ENCODE peak calls at places on chromosomes 7 and 10, in six cellular contexts. One of them, this sample, is unnamed.

GRCh38 chr10:30736685-30737232 is 107.2 kb upstream of the LYZL2 start:
- DNase-seq in SK-MEL-5: no peak
- DNase-seq in progenitor cell of endocrine pancreas: no peak
- DNase-seq in colonic mucosa: no peak
- DNase-seq in Right ventricle myocardium superior: no peak
- DNase-seq in naive thymus-derived CD8-positive, alpha-beta T cell: no peak
- DNase-seq in this sample: no peak

GRCh38 chr10:34736976-34737771 is 77.9 kb downstream of the PARD3 start:
- DNase-seq in SK-MEL-5: no peak
- DNase-seq in progenitor cell of endocrine pancreas: no peak
- DNase-seq in colonic mucosa: peak; percentile 44
- DNase-seq in Right ventricle myocardium superior: no peak
- DNase-seq in naive thymus-derived CD8-positive, alpha-beta T cell: no peak
- DNase-seq in this sample: peak; percentile 52

GRCh38 chr7:115775981-115776380 is 254.6 kb downstream of the TFEC start:
- DNase-seq in SK-MEL-5: no peak
- DNase-seq in progenitor cell of endocrine pancreas: no peak
- DNase-seq in colonic mucosa: no peak
- DNase-seq in Right ventricle myocardium superior: no peak
- DNase-seq in naive thymus-derived CD8-positive, alpha-beta T cell: no peak
- DNase-seq in this sample: no peak

GRCh38 chr10:133394064-133394663 is at the start of gene MTG1:
- DNase-seq in SK-MEL-5: peak; percentile 89
- DNase-seq in progenitor cell of endocrine pancreas: peak; percentile 94
- DNase-seq in colonic mucosa: peak; percentile 95
- DNase-seq in Right ventricle myocardium superior: peak; percentile 97
- DNase-seq in naive thymus-derived CD8-positive, alpha-beta T cell: peak; percentile 92
- DNase-seq in this sample: peak; percentile 95

GRCh38 chr10:68784476-68784875 is 42.9 kb upstream of the STOX1 start:
- DNase-seq in SK-MEL-5: no peak
- DNase-seq in progenitor cell of endocrine pancreas: no peak
- DNase-seq in colonic mucosa: no peak
- DNase-seq in Right ventricle myocardium superior: no peak
- DNase-seq in naive thymus-derived CD8-positive, alpha-beta T cell: no peak
- DNase-seq in this sample: no peak

GRCh38 chr10:60828489-60828852 is 50.2 kb downstream of the CDK1 start:
- DNase-seq in SK-MEL-5: no peak
- DNase-seq in progenitor cell of endocrine pancreas: no peak
- DNase-seq in colonic mucosa: no peak
- DNase-seq in Right ventricle myocardium superior: no peak
- DNase-seq in naive thymus-derived CD8-positive, alpha-beta T cell: no peak
- DNase-seq in this sample: no peak

GRCh38 chr10:60423920-60424319 is 34.2 kb upstream of the ANK3 start:
- DNase-seq in SK-MEL-5: no peak
- DNase-seq in progenitor cell of endocrine pancreas: no peak
- DNase-seq in colonic mucosa: no peak
- DNase-seq in Right ventricle myocardium superior: no peak
- DNase-seq in naive thymus-derived CD8-positive, alpha-beta T cell: no peak
- DNase-seq in this sample: no peak

GRCh38 chr10:133464582-133465031 is 10.9 kb downstream of the SCART1 start:
- DNase-seq in SK-MEL-5: no peak
- DNase-seq in progenitor cell of endocrine pancreas: no peak
- DNase-seq in colonic mucosa: peak; percentile 13
- DNase-seq in Right ventricle myocardium superior: no peak
- DNase-seq in naive thymus-derived CD8-positive, alpha-beta T cell: no peak
- DNase-seq in this sample: no peak

GRCh38 chr7:69739182-69739581 is 140.9 kb downstream of the AUTS2 start:
- DNase-seq in SK-MEL-5: no peak
- DNase-seq in progenitor cell of endocrine pancreas: no peak
- DNase-seq in colonic mucosa: no peak
- DNase-seq in Right ventricle myocardium superior: no peak
- DNase-seq in naive thymus-derived CD8-positive, alpha-beta T cell: no peak
- DNase-seq in this sample: no peak

GRCh38 chr10:101303087-101303753 is 50.7 kb upstream of the BTRC start:
- DNase-seq in SK-MEL-5: no peak
- DNase-seq in progenitor cell of endocrine pancreas: no peak
- DNase-seq in colonic mucosa: no peak
- DNase-seq in Right ventricle myocardium superior: no peak
- DNase-seq in naive thymus-derived CD8-positive, alpha-beta T cell: no peak
- DNase-seq in this sample: no peak

GRCh38 chr10:93383562-93383981 is 98.6 kb downstream of the MYOF start:
- DNase-seq in SK-MEL-5: no peak
- DNase-seq in progenitor cell of endocrine pancreas: no peak
- DNase-seq in colonic mucosa: no peak
- DNase-seq in Right ventricle myocardium superior: no peak
- DNase-seq in naive thymus-derived CD8-positive, alpha-beta T cell: no peak
- DNase-seq in this sample: no peak

GRCh38 chr10:31578951-31579350 is 259.9 kb downstream of the ZEB1 start:
- DNase-seq in SK-MEL-5: no peak
- DNase-seq in progenitor cell of endocrine pancreas: no peak
- DNase-seq in colonic mucosa: no peak
- DNase-seq in Right ventricle myocardium superior: no peak
- DNase-seq in naive thymus-derived CD8-positive, alpha-beta T cell: no peak
- DNase-seq in this sample: no peak

GRCh38 chr7:91898240-91898992 is 17.9 kb upstream of the MTERF1 start:
- DNase-seq in SK-MEL-5: no peak
- DNase-seq in progenitor cell of endocrine pancreas: no peak
- DNase-seq in colonic mucosa: no peak
- DNase-seq in Right ventricle myocardium superior: no peak
- DNase-seq in naive thymus-derived CD8-positive, alpha-beta T cell: no peak
- DNase-seq in this sample: no peak

This sample was measured in HuH-7.5.